ENCODE peak calls at places on chromosome 10, in six cellular contexts. P is progenitor cell of endocrine pancreas, A is B cell, V is left ventricle myocardium inferior, R is AG04450, J is pancreas. Z is an unnamed sample.

GRCh38 chr10:104334561-104334960 is 3.7 kb downstream of the ITPRIP start:
- DNase-seq in P (no peak), A (no peak), V (no peak), R (no peak), J (peak), Z (no peak)

GRCh38 chr10:43042503-43043341 is 34.1 kb upstream of the RET start:
- DNase-seq in P (no peak), A (peak), V (no peak), R (no peak), J (no peak), Z (no peak)

GRCh38 chr10:101687088-101687487 is 7.9 kb downstream of the FBXW4 start:
- DNase-seq in P (no peak), A (no peak), V (no peak), R (no peak), J (no peak), Z (no peak)

GRCh38 chr10:125037145-125037544 is 95.2 kb downstream of the ZRANB1 start:
- DNase-seq in P (no peak), A (no peak), V (no peak), R (no peak), J (peak), Z (no peak)

GRCh38 chr10:97050205-97050745 is 135.5 kb downstream of the SLIT1 start:
- DNase-seq in P (no peak), A (no peak), V (no peak), R (no peak), J (no peak), Z (no peak)

GRCh38 chr10:7872041-7872442 is 53.7 kb downstream of the TAF3 start:
- DNase-seq in P (no peak), A (no peak), V (no peak), R (no peak), J (no peak), Z (no peak)

GRCh38 chr10:89944138-89944537 is 242.7 kb downstream of the KIF20B start:
- DNase-seq in P (no peak), A (no peak), V (no peak), R (no peak), J (no peak), Z (no peak)

GRCh38 chr10:78524342-78524741 is 490.7 kb downstream of the RPS24 start:
- DNase-seq in P (no peak), A (no peak), V (no peak), R (no peak), J (no peak), Z (no peak)

GRCh38 chr10:120426306-120426705 is 30.7 kb upstream of the PLPP4 start:
- DNase-seq in P (no peak), A (no peak), V (no peak), R (no peak), J (no peak), Z (no peak)

GRCh38 chr10:133568287-133568614 is 2.9 kb upstream of the SYCE1 start:
- DNase-seq in P (no peak), A (no peak), V (no peak), R (no peak), J (no peak), Z (no peak)

GRCh38 chr10:114285961-114286441 is 46.9 kb downstream of the VWA2 start:
- DNase-seq in P (no peak), A (no peak), V (no peak), R (no peak), J (no peak), Z (no peak)

GRCh38 chr10:16014469-16014868 is 154.2 kb upstream of the MINDY3 start:
- DNase-seq in P (no peak), A (no peak), V (no peak), R (no peak), J (no peak), Z (no peak)

GRCh38 chr10:24929056-24929544 is 23.3 kb downstream of the PRTFDC1 start:
- DNase-seq in P (no peak), A (no peak), V (no peak), R (no peak), J (no peak), Z (no peak)

GRCh38 chr10:58976254-58976653 is 200.2 kb upstream of the PHYHIPL start:
- DNase-seq in P (no peak), A (no peak), V (no peak), R (no peak), J (no peak), Z (no peak)

GRCh38 chr10:65518379-65518778 is 1407.5 kb upstream of the LRRTM3 start:
- DNase-seq in P (no peak), A (no peak), V (no peak), R (no peak), J (no peak), Z (no peak)

GRCh38 chr10:86644412-86645110 is 9.8 kb upstream of the OPN4 start:
- DNase-seq in P (no peak), A (no peak), V (no peak), R (no peak), J (no peak), Z (no peak)

GRCh38 chr10:11468126-11468742 is 143.2 kb downstream of the USP6NL start:
- DNase-seq in P (no peak), A (no peak), V (no peak), R (peak), J (peak), Z (no peak)

GRCh38 chr10:47151880-47152279 is 148.1 kb upstream of the GDF10 start:
- DNase-seq in P (no peak), A (no peak), V (no peak), R (no peak), J (no peak), Z (no peak)

GRCh38 chr10:85651507-85651902 is 715.1 kb downstream of the GRID1 start:
- DNase-seq in P (no peak), A (no peak), V (no peak), R (no peak), J (no peak), Z (no peak)

GRCh38 chr10:124728830-124729661 is 15.1 kb downstream of the FAM53B start:
- DNase-seq in P (no peak), A (no peak), V (no peak), R (no peak), J (no peak), Z (no peak)

GRCh38 chr10:110147961-110148360 is 59.4 kb upstream of the MXI1 start:
- DNase-seq in P (no peak), A (no peak), V (no peak), R (no peak), J (no peak), Z (no peak)

GRCh38 chr10:67837519-67838314 is at the start of gene DNAJC12:
- DNase-seq in P (no peak), A (no peak), V (no peak), R (peak), J (no peak), Z (peak)

GRCh38 chr10:90787906-90788491 is 69.8 kb downstream of the HTR7 start:
- DNase-seq in P (peak), A (no peak), V (no peak), R (no peak), J (peak), Z (no peak)

GRCh38 chr10:109835257-109835656 is 88.1 kb downstream of the XPNPEP1 start:
- DNase-seq in P (no peak), A (no peak), V (no peak), R (no peak), J (no peak), Z (no peak)

GRCh38 chr10:80163741-80164341 is 31.3 kb downstream of the PLAC9 start:
- DNase-seq in P (no peak), A (no peak), V (no peak), R (peak), J (no peak), Z (peak)

GRCh38 chr10:111077715-111078504 is 1.1 kb downstream of the ADRA2A start:
- DNase-seq in P (no peak), A (peak), V (peak), R (no peak), J (peak), Z (no peak)

GRCh38 chr10:94546058-94546595 is 539 bp downstream of the HELLS start:
- DNase-seq in P (no peak), A (peak), V (no peak), R (no peak), J (no peak), Z (no peak)

GRCh38 chr10:93080350-93081046 is 6.8 kb downstream of the CYP26A1 start:
- DNase-seq in P (no peak), A (peak), V (peak), R (no peak), J (peak), Z (no peak)

GRCh38 chr10:7484456-7485266 is 73.8 kb upstream of the SFMBT2 start:
- DNase-seq in P (no peak), A (no peak), V (no peak), R (no peak), J (no peak), Z (no peak)

GRCh38 chr10:97898429-97898828 is 48.8 kb downstream of the GOLGA7B start:
- DNase-seq in P (no peak), A (no peak), V (no peak), R (no peak), J (no peak), Z (no peak)

GRCh38 chr10:126568809-126569208 is 101.7 kb downstream of the C10orf90 start:
- DNase-seq in P (no peak), A (no peak), V (no peak), R (no peak), J (no peak), Z (no peak)

GRCh38 chr10:22253578-22253882 is 35.7 kb upstream of the EBLN1 start:
- DNase-seq in P (no peak), A (peak), V (peak), R (no peak), J (no peak), Z (no peak)

GRCh38 chr10:108422286-108422685 is 1257.8 kb upstream of the SORCS1 start:
- DNase-seq in P (no peak), A (no peak), V (no peak), R (no peak), J (no peak), Z (no peak)

GRCh38 chr10:46026106-46026505 is 4.3 kb downstream of the NCOA4 start:
- DNase-seq in P (no peak), A (no peak), V (no peak), R (no peak), J (no peak), Z (no peak)

GRCh38 chr10:46020344-46020656 is 10.1 kb downstream of the NCOA4 start:
- DNase-seq in P (no peak), A (no peak), V (no peak), R (no peak), J (no peak), Z (no peak)

GRCh38 chr10:46020871-46021553 is 9.4 kb downstream of the NCOA4 start:
- DNase-seq in P (no peak), A (no peak), V (no peak), R (peak), J (no peak), Z (no peak)

GRCh38 chr10:46024948-46025347 is 5.5 kb downstream of the NCOA4 start:
- DNase-seq in P (no peak), A (no peak), V (no peak), R (no peak), J (no peak), Z (no peak)

DNA sequence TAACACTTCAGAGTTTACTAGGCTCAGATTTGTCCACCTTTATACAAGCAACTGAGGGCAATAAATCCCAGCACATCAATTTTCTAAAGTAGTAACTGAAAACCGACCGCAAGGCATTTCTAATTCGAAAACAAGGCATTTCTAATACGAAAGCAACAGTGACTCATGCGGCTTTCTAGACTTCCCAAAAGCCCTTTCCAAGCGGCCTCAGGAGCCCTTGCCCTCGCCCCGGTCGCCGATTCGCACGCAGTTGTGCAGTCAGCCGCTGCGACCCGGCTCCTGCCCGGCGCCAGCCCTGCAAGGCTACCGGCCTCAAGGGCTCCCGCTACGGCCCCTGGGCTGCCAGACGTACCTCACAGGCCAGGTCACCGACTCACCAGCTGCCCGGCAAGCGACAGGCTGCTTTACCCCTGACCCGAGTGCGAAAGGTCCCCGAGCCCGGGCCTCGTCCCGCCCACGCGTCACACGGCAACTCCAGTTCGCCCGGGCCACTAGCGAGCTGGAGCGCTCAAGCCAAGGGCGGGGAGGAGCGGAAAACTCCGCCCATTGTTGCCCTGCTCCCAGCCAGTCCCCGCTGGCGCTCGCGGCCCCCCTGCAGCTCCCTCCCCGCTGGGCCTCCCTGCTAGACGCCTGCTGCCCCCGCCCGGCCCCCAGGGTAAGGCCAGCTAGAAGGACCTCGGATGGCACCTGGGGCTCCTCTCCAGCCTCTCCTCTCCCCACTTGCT is 7.3 kb downstream of the NCOA4 start:
- DNase-seq in P (peak), A (peak), V (peak), R (peak), J (peak), Z (peak)
- TF ChIP-seq CTCF in P (peak), A (no peak), V (peak), R (no peak), J (no peak), Z (peak)

GRCh38 chr10:73772280-73773151 is 9.3 kb upstream of the CHCHD1 start:
- DNase-seq in P (peak), A (peak), V (peak), R (peak), J (peak), Z (peak)
- TF ChIP-seq CTCF in P (no peak), A (no peak), V (peak), R (no peak), J (no peak), Z (no peak)

DNA sequence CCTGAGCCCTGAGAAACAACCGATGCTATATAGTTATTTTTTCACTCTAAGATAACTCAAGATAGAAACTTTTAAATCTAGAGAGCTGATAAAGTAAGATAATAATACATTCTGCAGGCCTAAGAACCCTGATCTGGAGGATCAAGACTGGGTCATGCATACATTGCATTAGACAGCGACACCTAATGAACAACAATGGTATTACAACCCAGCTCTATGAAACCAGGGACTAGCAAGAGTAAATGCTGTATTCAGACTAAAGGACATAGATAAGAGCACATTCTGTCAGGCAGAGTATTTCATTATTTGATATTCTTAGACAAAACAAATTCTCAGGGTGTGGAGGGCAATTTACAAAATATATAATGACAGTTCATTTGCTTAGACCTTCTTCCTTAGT is 148.6 kb downstream of the GRK5 start:
- DNase-seq in P (no peak), A (no peak), V (no peak), R (no peak), J (no peak), Z (no peak)
- TF ChIP-seq CTCF in P (peak), A (peak), V (peak), R (peak), J (no peak), Z (peak)

GRCh38 chr10:70323697-70324340 is 40.0 kb upstream of the NPFFR1 start:
- DNase-seq in P (no peak), A (no peak), V (no peak), R (no peak), J (no peak), Z (no peak)
- TF ChIP-seq CTCF in P (no peak), A (no peak), V (no peak), R (no peak), J (no peak), Z (no peak)

GRCh38 chr10:6136215-6137201 is 47.7 kb downstream of the RBM17 start:
- DNase-seq in P (no peak), A (no peak), V (no peak), R (peak), J (no peak), Z (no peak)
- TF ChIP-seq CTCF in P (no peak), A (no peak), V (no peak), R (peak), J (no peak), Z (peak)

DNA sequence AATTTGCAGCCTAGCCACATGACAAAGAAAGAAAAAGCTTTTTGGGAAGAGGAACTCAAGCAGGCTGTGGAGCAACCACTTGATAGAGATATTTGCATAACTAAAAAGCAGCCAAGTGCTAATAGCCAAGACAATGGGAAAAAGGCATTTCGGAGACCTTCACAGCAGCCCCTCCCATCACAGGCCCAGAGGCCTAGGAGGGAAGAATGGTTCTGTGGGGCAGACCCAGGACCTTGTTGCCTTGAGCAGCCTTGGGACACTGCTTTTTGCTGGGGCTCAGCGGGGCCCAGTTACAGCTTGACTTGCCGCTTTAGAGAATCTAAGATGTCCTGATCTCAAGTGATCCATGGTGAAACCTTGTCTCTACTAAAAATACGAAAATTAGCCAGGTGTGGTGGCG is 38.5 kb downstream of the FAM149B1 start:
- DNase-seq in P (no peak), A (no peak), V (no peak), R (no peak), J (no peak), Z (no peak)
- TF ChIP-seq CTCF in P (no peak), A (no peak), V (no peak), R (no peak), J (no peak), Z (no peak)

DNA sequence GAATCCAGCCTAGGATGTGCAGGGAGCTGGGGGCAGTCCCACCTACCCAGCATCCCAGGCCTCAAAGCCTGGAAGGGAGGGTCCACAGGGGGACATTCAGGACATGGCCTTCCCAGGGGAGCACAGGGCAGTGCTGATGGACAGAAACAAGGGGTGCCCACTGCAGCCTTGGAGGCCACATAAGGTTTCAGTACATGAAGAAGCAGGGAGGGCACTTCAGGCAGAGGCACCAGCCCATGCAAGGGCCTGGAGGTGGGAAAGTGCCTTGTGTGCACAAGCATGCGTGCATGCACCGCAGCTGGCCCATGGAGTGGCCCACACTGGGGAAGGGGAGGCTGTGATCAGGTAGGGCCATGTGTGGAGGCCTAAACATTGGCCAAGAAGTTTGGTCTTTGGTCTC is 9.1 kb downstream of the C10orf105 start:
- DNase-seq in P (no peak), A (no peak), V (no peak), R (no peak), J (no peak), Z (no peak)
- TF ChIP-seq CTCF in P (no peak), A (no peak), V (no peak), R (no peak), J (no peak), Z (no peak)